ENCODE peak calls at places on chromosomes 1 and 21, in ten cellular contexts. Z, D, T, X, L, S, J, B, O and E are unnamed samples.

GRCh38 chr1:101079341-101079740 is 53.8 kb upstream of the DPH5 start:
- DNase-seq in Z (no peak), D (no peak), T (no peak), X (no peak), L (no peak), S (no peak), J (no peak), B (no peak), O (no peak), E (no peak)

GRCh38 chr1:87902830-87903614 is 574.3 kb downstream of the LMO4 start:
- DNase-seq in Z (no peak), D (no peak), T (no peak), X (no peak), L (peak; percentile 72), S (peak; percentile 78), J (no peak), B (peak; percentile 9), O (peak; percentile 73), E (no peak)

GRCh38 chr1:55505326-55505725 is 290.2 kb upstream of the USP24 start:
- DNase-seq in Z (no peak), D (no peak), T (no peak), X (no peak), L (no peak), S (no peak), J (no peak), B (no peak), O (no peak), E (no peak)

GRCh38 chr1:238377280-238377919 is 486.7 kb upstream of the ZP4 start:
- DNase-seq in Z (peak; percentile 56), D (no peak), T (no peak), X (no peak), L (no peak), S (no peak), J (no peak), B (no peak), O (no peak), E (no peak)

GRCh38 chr1:3453891-3454810 is at the start of gene ARHGEF16:
- DNase-seq in Z (peak; percentile 95), D (peak; percentile 92), T (peak; percentile 90), X (peak; percentile 50), L (peak; percentile 12), S (peak; percentile 96), J (peak; percentile 61), B (peak; percentile 91), O (peak; percentile 15), E (peak; percentile 81)

GRCh38 chr1:173128737-173129136 is 78.0 kb upstream of the TNFSF18 start:
- DNase-seq in Z (no peak), D (no peak), T (no peak), X (no peak), L (no peak), S (peak; percentile 30), J (no peak), B (no peak), O (no peak), E (no peak)

GRCh38 chr21:41768371-41769042 is 1.7 kb upstream of the RIPK4 start:
- DNase-seq in Z (peak; percentile 79), D (peak; percentile 84), T (peak; percentile 88), X (no peak), L (peak; percentile 43), S (peak; percentile 93), J (no peak), B (peak; percentile 97), O (peak; percentile 85), E (peak; percentile 70)

GRCh38 chr1:244665771-244666217 is 12.9 kb downstream of the DESI2 start:
- DNase-seq in Z (no peak), D (no peak), T (no peak), X (no peak), L (peak; percentile 22), S (no peak), J (no peak), B (no peak), O (peak; percentile 45), E (no peak)

GRCh38 chr21:45588861-45589491 is 46.7 kb upstream of the SLC19A1 start:
- DNase-seq in Z (no peak), D (no peak), T (no peak), X (no peak), L (no peak), S (no peak), J (no peak), B (no peak), O (no peak), E (no peak)

GRCh38 chr21:45880097-45881068 is 101.2 kb upstream of the COL6A1 start:
- DNase-seq in Z (peak; percentile 82), D (peak; percentile 64), T (peak; percentile 60), X (peak; percentile 70), L (peak; percentile 86), S (peak; percentile 81), J (peak; percentile 65), B (peak; percentile 91), O (peak; percentile 58), E (peak; percentile 69)

GRCh38 chr1:17193222-17194132 is 11.5 kb upstream of the PADI1 start:
- DNase-seq in Z (no peak), D (no peak), T (no peak), X (no peak), L (no peak), S (no peak), J (no peak), B (no peak), O (no peak), E (no peak)

GRCh38 chr1:8040586-8040985 is 14.5 kb upstream of the ERRFI1 start:
- DNase-seq in Z (no peak), D (peak; percentile 84), T (peak; percentile 74), X (peak; percentile 84), L (peak; percentile 99), S (peak; percentile 85), J (peak; percentile 23), B (peak; percentile 99), O (peak; percentile 99), E (peak; percentile 90)

GRCh38 chr1:219731771-219732170 is 118.9 kb upstream of the ZC3H11B start:
- DNase-seq in Z (no peak), D (no peak), T (no peak), X (no peak), L (no peak), S (no peak), J (no peak), B (peak; percentile 95), O (no peak), E (peak; percentile 29)

GRCh38 chr1:173669491-173669941 is at the start of gene ANKRD45:
- DNase-seq in Z (peak; percentile 88), D (no peak), T (peak; percentile 43), X (peak; percentile 34), L (peak; percentile 45), S (peak; percentile 57), J (peak; percentile 33), B (no peak), O (peak; percentile 4), E (peak; percentile 25)

GRCh38 chr1:29415861-29416260 is 179.5 kb downstream of the PTPRU start:
- DNase-seq in Z (no peak), D (no peak), T (no peak), X (no peak), L (no peak), S (no peak), J (no peak), B (no peak), O (no peak), E (no peak)

GRCh38 chr1:29415156-29415830 is 179.0 kb downstream of the PTPRU start:
- DNase-seq in Z (peak; percentile 74), D (no peak), T (no peak), X (no peak), L (no peak), S (no peak), J (no peak), B (peak; percentile 51), O (no peak), E (peak; percentile 40)

GRCh38 chr1:29413661-29414060 is 177.3 kb downstream of the PTPRU start:
- DNase-seq in Z (no peak), D (no peak), T (no peak), X (no peak), L (no peak), S (no peak), J (no peak), B (no peak), O (no peak), E (no peak)

GRCh38 chr1:29412591-29412990 is 176.3 kb downstream of the PTPRU start:
- DNase-seq in Z (no peak), D (no peak), T (no peak), X (no peak), L (no peak), S (no peak), J (no peak), B (no peak), O (no peak), E (no peak)

GRCh38 chr1:29414091-29414490 is 177.8 kb downstream of the PTPRU start:
- DNase-seq in Z (no peak), D (no peak), T (no peak), X (no peak), L (no peak), S (no peak), J (no peak), B (no peak), O (no peak), E (no peak)
- TF ChIP-seq CTCF in Z (no peak), D (no peak), T (no peak), X (no peak), L (no peak), S (no peak), J (no peak), B (no peak), O (no peak), E (no peak)

GRCh38 chr1:160171978-160172377 is 18.4 kb upstream of the CASQ1 start:
- DNase-seq in Z (no peak), D (no peak), T (no peak), X (no peak), L (no peak), S (no peak), J (no peak), B (no peak), O (no peak), E (no peak)
- H3K27ac ChIP-seq in Z (no peak overlapping the region), D (no peak overlapping the region), T (no peak overlapping the region), X (no peak overlapping the region), L (no peak overlapping the region), S (no peak overlapping the region), J (no peak overlapping the region), B (no peak overlapping the region), O (no peak overlapping the region), E (no peak overlapping the region)

DNA sequence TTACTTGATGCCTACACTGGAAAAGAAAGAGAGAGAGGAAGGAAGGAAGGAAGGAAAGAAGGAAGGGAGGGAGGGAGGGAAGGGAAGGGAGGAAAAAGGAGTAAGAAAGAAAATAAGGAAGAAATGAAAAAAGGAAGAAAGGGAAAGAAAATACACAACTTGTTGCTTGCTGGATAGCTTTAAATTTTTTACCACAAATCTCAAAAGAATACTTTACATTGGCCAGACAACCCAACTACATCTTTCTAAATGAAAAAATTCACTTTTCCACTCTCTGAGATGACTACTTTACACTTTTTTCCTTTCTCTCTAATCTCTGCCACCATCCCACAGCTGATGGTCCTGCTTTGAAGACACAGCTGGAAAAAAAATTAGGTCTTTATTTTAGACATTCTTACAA is 228.9 kb upstream of the FAM78B start:
- DNase-seq in Z (no peak), D (no peak), T (no peak), X (no peak), L (no peak), S (no peak), J (no peak), B (no peak), O (no peak), E (no peak)
- TF ChIP-seq CTCF in Z (no peak), D (no peak), T (no peak), X (no peak), L (no peak), S (no peak), J (no peak), B (no peak), O (no peak), E (no peak)

GRCh38 chr1:156608036-156608674 is 6.9 kb upstream of the GPATCH4 start:
- DNase-seq in Z (peak; percentile 76), D (peak; percentile 63), T (no peak), X (peak; percentile 63), L (peak; percentile 75), S (peak; percentile 85), J (no peak), B (peak; percentile 87), O (peak; percentile 75), E (peak; percentile 57)
- H3K27ac ChIP-seq in Z (no peak overlapping the region), D (no peak overlapping the region), T (no peak overlapping the region), X (no peak overlapping the region), L (no peak overlapping the region), S (no peak overlapping the region), J (no peak overlapping the region), B (no peak overlapping the region), O (no peak overlapping the region), E (no peak overlapping the region)